ENCODE peak calls at places on chromosomes 16 and 17, in ten cellular contexts. Y is HTR-8/SVneo; X is hippocampal formation; A is stimulated activated CD8-positive, alpha-beta memory T cell treated with anti-CD3 and anti-CD28 coated beads, Interleukin-2, amount 100 ng/mL, for 48 hours; R is neural crest cell; Z is stomach; F is NCI-H187; P is stimulated activated CD4-positive, alpha-beta T cell treated with anti-CD3 and anti-CD28 coated beads, TNF-alpha, amount 100 ng/mL, for 4 hours; T is activated CD4-positive, alpha-beta T cell treated with anti-CD3 and anti-CD28 coated beads for 24 hours; G is HCT116. J is an unnamed sample.

GRCh38 chr16:3092501-3092991 is 6.5 kb downstream of the ZSCAN10 start:
- DNase-seq in F (no peak), G (no peak), X (no peak), R (no peak), Y (no peak), Z (no peak), P (no peak), A (no peak), T (no peak), J (no peak)

GRCh38 chr16:57540906-57541753 is 1.3 kb upstream of the ADGRG5 start:
- DNase-seq in G (no peak), P (no peak), Y (no peak), R (no peak), A (no peak), F (no peak), X (no peak), Z (peak; percentile 25), T (no peak), J (no peak)

GRCh38 chr17:63925615-63926014 is 6.5 kb downstream of the CD79B start:
- DNase-seq in Y (no peak), G (no peak), Z (no peak), R (no peak), P (no peak), T (no peak), A (no peak), X (no peak), F (no peak), J (no peak)

GRCh38 chr17:76495663-76496400 is 5.4 kb downstream of the RHBDF2 start:
- DNase-seq in R (no peak), A (no peak), Y (no peak), Z (no peak), T (no peak), G (no peak), P (no peak), X (no peak), F (no peak), J (no peak)

GRCh38 chr17:75147878-75148546 is 6.3 kb downstream of the JPT1 start:
- DNase-seq in A (no peak), P (no peak), F (no peak), Y (no peak), G (no peak), T (no peak), Z (no peak), R (no peak), X (no peak), J (no peak)

GRCh38 chr17:67215991-67216421 is 29.0 kb downstream of the HELZ start:
- DNase-seq in Y (no peak), A (no peak), T (no peak), F (no peak), P (no peak), R (no peak), G (no peak), Z (no peak), X (no peak), J (no peak)

GRCh38 chr16:67000384-67001158 is 12.2 kb downstream of the CES4A start:
- DNase-seq in P (peak; percentile 19), Y (peak; percentile 63), F (peak; percentile 7), A (peak; percentile 21), T (peak; percentile 41), G (no peak), R (peak; percentile 16), Z (peak; percentile 75), X (peak; percentile 78), J (peak; percentile 63)

GRCh38 chr17:19508327-19508867 is 25.3 kb upstream of the SLC47A1 start:
- DNase-seq in T (peak; percentile 13), F (no peak), G (no peak), Z (no peak), R (no peak), A (no peak), P (peak; percentile 35), Y (no peak), X (no peak), J (no peak)

GRCh38 chr17:47192549-47192948 is 3.5 kb upstream of the CDC27 start:
- DNase-seq in X (no peak), F (peak; percentile 65), P (no peak), Y (no peak), T (no peak), R (no peak), Z (no peak), A (no peak), G (no peak), J (no peak)

GRCh38 chr17:80468781-80469533 is 7.5 kb downstream of the NPTX1 start:
- DNase-seq in P (no peak), G (no peak), T (no peak), R (no peak), X (no peak), A (no peak), Z (no peak), Y (no peak), F (no peak), J (no peak)

GRCh38 chr16:17412221-17412620 is 58.5 kb downstream of the XYLT1 start:
- DNase-seq in P (no peak), R (no peak), T (no peak), F (no peak), Y (no peak), X (no peak), G (no peak), Z (no peak), A (no peak), J (no peak)

GRCh38 chr17:63946440-63947363 is 14.6 kb upstream of the CD79B start:
- DNase-seq in A (peak; percentile 36), Y (peak; percentile 88), G (peak; percentile 22), Z (peak; percentile 51), F (no peak), T (peak; percentile 48), R (peak; percentile 61), X (no peak), P (peak; percentile 29), J (peak; percentile 91)

GRCh38 chr17:81093576-81094223 is 58.7 kb downstream of the BAIAP2 start:
- DNase-seq in P (no peak), X (no peak), R (no peak), A (no peak), Y (no peak), G (no peak), T (no peak), F (no peak), Z (no peak), J (no peak)

GRCh38 chr17:48246623-48247022 is 139.1 kb downstream of the SNX11 start:
- DNase-seq in X (no peak), G (no peak), F (no peak), Y (no peak), Z (no peak), P (no peak), R (no peak), T (no peak), A (no peak), J (no peak)

GRCh38 chr17:28849281-28849680 is 5.5 kb upstream of the ERAL1 start:
- DNase-seq in Z (no peak), R (no peak), F (no peak), P (no peak), A (no peak), X (no peak), G (no peak), T (no peak), Y (peak; percentile 27), J (no peak)

GRCh38 chr17:4892499-4893221 is 6.7 kb upstream of the C17orf107 start:
- DNase-seq in A (no peak), P (no peak), F (no peak), X (no peak), G (no peak), R (no peak), T (no peak), Y (no peak), Z (no peak), J (peak; percentile 7)

GRCh38 chr16:619476-620100 is 11.2 kb upstream of the WFIKKN1 start:
- DNase-seq in X (no peak), F (no peak), T (no peak), Z (no peak), Y (no peak), G (no peak), P (no peak), R (no peak), A (no peak), J (no peak)

GRCh38 chr16:71214771-71215381 is 15.6 kb downstream of the HYDIN start:
- DNase-seq in F (no peak), R (no peak), T (no peak), A (no peak), Z (no peak), P (no peak), X (no peak), Y (no peak), G (peak; percentile 4), J (no peak)

GRCh38 chr17:75783069-75783783 is 1.4 kb upstream of the UNK start:
- DNase-seq in R (no peak), T (no peak), G (peak; percentile 80), F (no peak), Y (no peak), Z (no peak), X (no peak), P (no peak), A (no peak), J (no peak)

GRCh38 chr16:67185003-67185865 is 1.5 kb upstream of the MATCAP1 start:
- DNase-seq in Y (peak; percentile 79), R (peak; percentile 95), T (peak; percentile 87), Z (peak; percentile 95), A (peak; percentile 80), F (peak; percentile 15), G (peak; percentile 67), P (peak; percentile 64), X (peak; percentile 78), J (no peak)

GRCh38 chr17:67628580-67629013 is 89.1 kb upstream of the NOL11 start:
- DNase-seq in F (no peak), R (no peak), P (no peak), G (no peak), A (no peak), X (no peak), Y (peak; percentile 39), T (no peak), Z (peak; percentile 51), J (no peak)

GRCh38 chr17:79693419-79693818 is 37.3 kb upstream of the ENPP7 start:
- DNase-seq in Z (no peak), P (no peak), T (no peak), G (no peak), F (no peak), A (no peak), Y (no peak), R (no peak), X (no peak), J (no peak)

GRCh38 chr17:30219833-30220232 is 15.7 kb downstream of the SLC6A4 start:
- DNase-seq in R (no peak), F (no peak), T (no peak), A (no peak), Z (no peak), X (no peak), G (no peak), P (no peak), Y (no peak), J (no peak)

GRCh38 chr16:46739934-46740333 is 8.2 kb downstream of the MYLK3 start:
- DNase-seq in R (no peak), A (no peak), Z (no peak), F (no peak), P (no peak), X (no peak), Y (no peak), T (no peak), G (no peak), J (no peak)

GRCh38 chr16:57265850-57266530 is 18.5 kb downstream of the PLLP start:
- DNase-seq in X (peak; percentile 60), Y (no peak), A (no peak), G (no peak), R (no peak), T (no peak), P (no peak), F (peak; percentile 3), Z (peak; percentile 93), J (no peak)

GRCh38 chr17:67475161-67475887 is 98.2 kb downstream of the PITPNC1 start:
- DNase-seq in F (peak; percentile 20), X (peak; percentile 73), P (peak; percentile 74), R (peak; percentile 62), T (peak; percentile 81), A (peak; percentile 68), G (peak; percentile 75), Y (peak; percentile 82), Z (peak; percentile 87), J (no peak)

GRCh38 chr17:68460715-68461114 is 3.4 kb upstream of the WIPI1 start:
- DNase-seq in T (no peak), P (no peak), A (no peak), Y (no peak), Z (no peak), X (no peak), R (no peak), F (no peak), G (no peak), J (no peak)

GRCh38 chr16:82713778-82714177 is 87.0 kb downstream of the CDH13 start:
- DNase-seq in X (no peak), Z (no peak), P (no peak), R (no peak), F (no peak), G (no peak), Y (no peak), A (no peak), T (no peak), J (no peak)

J was measured in D721Med.